ENCODE peak calls at places on chromosomes 11 and 22, in six cellular contexts. U, M, K, S, L and G are unnamed samples.
A peak's percentile ranks its signal among the peaks of the same experiment; 100 is the strongest.

GRCh38 chr11:87473174-87473573 is 435.4 kb downstream of the TMEM135 start:
- DNase-seq in U (no peak), M (peak; percentile 97), K (no peak), S (no peak), L (no peak), G (no peak)

GRCh38 chr11:34492806-34493414 is 20.7 kb downstream of the ELF5 start:
- DNase-seq in U (no peak), M (peak; percentile 51), K (no peak), S (peak; percentile 72), L (peak; percentile 75), G (peak; percentile 57)

GRCh38 chr22:20654343-20655208 is 119.3 kb upstream of the SERPIND1 start:
- DNase-seq in U (no peak), M (no peak), K (no peak), S (no peak), L (no peak), G (no peak)

GRCh38 chr11:104926771-104927470 is 28.7 kb upstream of the CASP12 start:
- DNase-seq in U (no peak), M (no peak), K (no peak), S (no peak), L (no peak), G (no peak)

GRCh38 chr11:67605231-67606011 is 1.3 kb upstream of the NDUFV1 start:
- DNase-seq in U (no peak), M (no peak), K (no peak), S (no peak), L (no peak), G (no peak)

GRCh38 chr11:2825261-2825885 is 60.2 kb downstream of the CDKN1C start:
- DNase-seq in U (peak; percentile 89), M (peak; percentile 74), K (peak; percentile 78), S (peak; percentile 47), L (no peak), G (peak; percentile 69)

GRCh38 chr11:125588505-125588904 is 4.1 kb upstream of the STT3A start:
- DNase-seq in U (no peak), M (peak; percentile 23), K (no peak), S (no peak), L (no peak), G (no peak)

GRCh38 chr22:39556970-39557811 is 13.4 kb upstream of the CACNA1I start:
- DNase-seq in U (no peak), M (peak; percentile 7), K (no peak), S (no peak), L (peak; percentile 38), G (peak; percentile 70)

GRCh38 chr11:32531528-32531927 is 52.1 kb upstream of the EIF3M start:
- DNase-seq in U (no peak), M (peak; percentile 11), K (no peak), S (no peak), L (no peak), G (no peak)
- H3K4me3 ChIP-seq in U (no peak overlapping the region), M (no peak overlapping the region), K (no peak overlapping the region), S (no peak overlapping the region), L (no peak overlapping the region), G (no peak overlapping the region)

GRCh38 chr11:112513417-112513816 is 252.8 kb upstream of the PLET1 start:
- DNase-seq in U (no peak), M (no peak), K (no peak), S (no peak), L (no peak), G (no peak)

GRCh38 chr11:112511906-112512305 is 251.2 kb upstream of the PLET1 start:
- DNase-seq in U (no peak), M (no peak), K (no peak), S (no peak), L (no peak), G (no peak)

GRCh38 chr11:112516771-112517170 is 256.1 kb upstream of the PLET1 start:
- DNase-seq in U (no peak), M (no peak), K (no peak), S (no peak), L (no peak), G (no peak)

GRCh38 chr11:112516261-112516660 is 255.6 kb upstream of the PLET1 start:
- DNase-seq in U (no peak), M (no peak), K (no peak), S (no peak), L (no peak), G (no peak)

GRCh38 chr11:112513936-112514716 is 253.5 kb upstream of the PLET1 start:
- DNase-seq in U (no peak), M (no peak), K (no peak), S (no peak), L (no peak), G (no peak)
- H3K27ac ChIP-seq in U (no peak overlapping the region), M (no peak overlapping the region), K (no peak overlapping the region), S (no peak overlapping the region), L (no peak overlapping the region), G (no peak overlapping the region)

GRCh38 chr22:25402501-25403283 is 161.8 kb upstream of the GRK3 start:
- DNase-seq in U (no peak), M (peak; percentile 59), K (no peak), S (no peak), L (no peak), G (peak; percentile 49)
- TF ChIP-seq POLR2A in U (no peak), M (no peak), K (no peak), S (peak; percentile 31), L (no peak), G (peak; percentile 18)

GRCh38 chr11:46363031-46363407 is 15.8 kb downstream of the DGKZ start:
- DNase-seq in U (peak; percentile 81), M (peak; percentile 67), K (peak; percentile 77), S (no peak), L (no peak), G (peak; percentile 88)
- H3K4me3 ChIP-seq in U (peak overlapping the region; percentile 55), M (no peak overlapping the region), K (peak overlapping the region; percentile 2), S (no peak overlapping the region), L (no peak overlapping the region), G (no peak overlapping the region)

GRCh38 chr11:102318469-102318868 is 1.2 kb downstream of the BIRC3 start:
- DNase-seq in U (no peak), M (peak; percentile 48), K (no peak), S (no peak), L (peak; percentile 50), G (no peak)

GRCh38 chr11:102317768-102318103 is 452 bp downstream of the BIRC3 start:
- DNase-seq in U (no peak), M (no peak), K (no peak), S (no peak), L (no peak), G (no peak)

GRCh38 chr11:102319544-102319943 is 2.3 kb downstream of the BIRC3 start:
- DNase-seq in U (no peak), M (no peak), K (no peak), S (no peak), L (no peak), G (no peak)

GRCh38 chr11:102316505-102316904 is 779 bp upstream of the BIRC3 start:
- DNase-seq in U (no peak), M (no peak), K (no peak), S (no peak), L (no peak), G (no peak)

GRCh38 chr11:102317099-102317767 is at the start of gene BIRC3:
- DNase-seq in U (peak; percentile 83), M (peak; percentile 98), K (peak; percentile 71), S (peak; percentile 82), L (peak; percentile 72), G (peak; percentile 92)
- H3K27ac ChIP-seq in U (peak within 1 kb of the TSS; percentile 63), M (peak within 1 kb of the TSS; percentile 15), K (peak within 1 kb of the TSS; percentile 88), S (peak within 1 kb of the TSS; percentile 84), L (peak within 1 kb of the TSS; percentile 80), G (peak within 1 kb of the TSS; percentile 90)

DNA sequence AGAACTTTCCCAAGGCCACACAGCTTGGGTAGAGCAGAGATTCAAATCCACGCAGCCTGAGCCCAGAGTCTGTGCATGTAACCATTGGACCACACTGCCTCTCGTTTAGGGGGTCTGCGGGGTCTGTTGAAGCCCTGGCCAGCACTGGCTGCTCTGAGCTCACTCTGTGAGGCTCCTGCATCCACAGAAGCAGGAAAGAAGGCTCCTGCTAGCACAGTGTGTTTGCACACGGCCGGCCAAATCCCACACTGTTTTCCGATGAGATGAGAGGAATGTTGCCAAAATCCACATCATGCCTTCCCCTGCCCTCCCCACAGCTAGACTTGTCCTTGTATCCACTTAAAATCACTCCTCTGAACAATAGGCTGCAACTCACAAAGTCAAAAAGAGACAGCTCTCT is 10.6 kb upstream of the SLC22A12 start:
- DNase-seq in U (no peak), M (no peak), K (no peak), S (no peak), L (no peak), G (no peak)
- TF ChIP-seq POLR2A in U (no peak), M (no peak), K (no peak), S (no peak), L (no peak), G (no peak)

GRCh38 chr11:134289167-134289566 is 13.0 kb downstream of the GLB1L3 start:
- DNase-seq in U (no peak), M (no peak), K (no peak), S (no peak), L (no peak), G (no peak)
- H3K4me3 ChIP-seq in U (no peak overlapping the region), M (no peak overlapping the region), K (no peak overlapping the region), S (no peak overlapping the region), L (no peak overlapping the region), G (no peak overlapping the region)